ENCODE peak calls at places on chromosome 1, in seven cellular contexts. One of them, this sample, is unnamed.

GRCh38 chr1:42176902-42177519 is 12.5 kb upstream of the GUCA2A start:
- DNase-seq in cardiac septum: no peak
- DNase-seq in non-pigmented ciliary epithelial cell: no peak
- DNase-seq in substantia nigra: no peak
- DNase-seq in stimulated activated CD4-positive, alpha-beta T cell treated with anti-CD3 and anti-CD28 coated beads, Interleukin-1b, Interleukin-23, amount 100 ng/mL, for 24 hours: no peak
- DNase-seq in central memory CD8-positive, alpha-beta T cell: no peak
- DNase-seq in HAP-1: peak
- DNase-seq in this sample: peak

GRCh38 chr1:15951341-15952153 is 24.4 kb downstream of the ZBTB17 start:
- DNase-seq in HAP-1: no peak
- DNase-seq in stimulated activated CD4-positive, alpha-beta T cell treated with anti-CD3 and anti-CD28 coated beads, Interleukin-1b, Interleukin-23, amount 100 ng/mL, for 24 hours: no peak
- DNase-seq in substantia nigra: no peak
- DNase-seq in non-pigmented ciliary epithelial cell: no peak
- DNase-seq in central memory CD8-positive, alpha-beta T cell: no peak
- DNase-seq in cardiac septum: peak
- DNase-seq in this sample: no peak

GRCh38 chr1:147890177-147890790 is 12.3 kb upstream of the GJA8 start:
- DNase-seq in cardiac septum: peak
- DNase-seq in substantia nigra: peak
- DNase-seq in non-pigmented ciliary epithelial cell: no peak
- DNase-seq in central memory CD8-positive, alpha-beta T cell: no peak
- DNase-seq in stimulated activated CD4-positive, alpha-beta T cell treated with anti-CD3 and anti-CD28 coated beads, Interleukin-1b, Interleukin-23, amount 100 ng/mL, for 24 hours: peak
- DNase-seq in HAP-1: peak
- DNase-seq in this sample: peak

GRCh38 chr1:53462769-53463501 is 3.7 kb downstream of the DMRTB1 start:
- DNase-seq in stimulated activated CD4-positive, alpha-beta T cell treated with anti-CD3 and anti-CD28 coated beads, Interleukin-1b, Interleukin-23, amount 100 ng/mL, for 24 hours: no peak
- DNase-seq in central memory CD8-positive, alpha-beta T cell: no peak
- DNase-seq in HAP-1: no peak
- DNase-seq in cardiac septum: no peak
- DNase-seq in substantia nigra: no peak
- DNase-seq in non-pigmented ciliary epithelial cell: no peak
- DNase-seq in this sample: no peak

GRCh38 chr1:17874231-17874630 is 119.1 kb downstream of the ACTL8 start:
- DNase-seq in HAP-1: no peak
- DNase-seq in non-pigmented ciliary epithelial cell: peak
- DNase-seq in stimulated activated CD4-positive, alpha-beta T cell treated with anti-CD3 and anti-CD28 coated beads, Interleukin-1b, Interleukin-23, amount 100 ng/mL, for 24 hours: no peak
- DNase-seq in cardiac septum: peak
- DNase-seq in substantia nigra: no peak
- DNase-seq in central memory CD8-positive, alpha-beta T cell: no peak
- DNase-seq in this sample: no peak

GRCh38 chr1:244353572-244354091 is 98.1 kb downstream of the ADSS2 start:
- DNase-seq in non-pigmented ciliary epithelial cell: peak
- DNase-seq in central memory CD8-positive, alpha-beta T cell: no peak
- DNase-seq in substantia nigra: peak
- DNase-seq in HAP-1: no peak
- DNase-seq in stimulated activated CD4-positive, alpha-beta T cell treated with anti-CD3 and anti-CD28 coated beads, Interleukin-1b, Interleukin-23, amount 100 ng/mL, for 24 hours: no peak
- DNase-seq in cardiac septum: no peak
- DNase-seq in this sample: peak

GRCh38 chr1:150995896-150996295 is 10.8 kb downstream of the MINDY1 start:
- DNase-seq in central memory CD8-positive, alpha-beta T cell: peak
- DNase-seq in substantia nigra: peak
- DNase-seq in non-pigmented ciliary epithelial cell: no peak
- DNase-seq in HAP-1: no peak
- DNase-seq in stimulated activated CD4-positive, alpha-beta T cell treated with anti-CD3 and anti-CD28 coated beads, Interleukin-1b, Interleukin-23, amount 100 ng/mL, for 24 hours: no peak
- DNase-seq in cardiac septum: no peak
- DNase-seq in this sample: no peak

GRCh38 chr1:29912413-29912812 is 676.1 kb downstream of the PTPRU start:
- DNase-seq in stimulated activated CD4-positive, alpha-beta T cell treated with anti-CD3 and anti-CD28 coated beads, Interleukin-1b, Interleukin-23, amount 100 ng/mL, for 24 hours: no peak
- DNase-seq in substantia nigra: no peak
- DNase-seq in HAP-1: no peak
- DNase-seq in cardiac septum: no peak
- DNase-seq in central memory CD8-positive, alpha-beta T cell: no peak
- DNase-seq in non-pigmented ciliary epithelial cell: peak
- DNase-seq in this sample: no peak

GRCh38 chr1:153932593-153933131 is 9.9 kb upstream of the GATAD2B start:
- DNase-seq in non-pigmented ciliary epithelial cell: no peak
- DNase-seq in HAP-1: no peak
- DNase-seq in cardiac septum: no peak
- DNase-seq in substantia nigra: no peak
- DNase-seq in stimulated activated CD4-positive, alpha-beta T cell treated with anti-CD3 and anti-CD28 coated beads, Interleukin-1b, Interleukin-23, amount 100 ng/mL, for 24 hours: no peak
- DNase-seq in central memory CD8-positive, alpha-beta T cell: no peak
- DNase-seq in this sample: no peak

GRCh38 chr1:234689236-234689635 is 79.3 kb upstream of the IRF2BP2 start:
- DNase-seq in HAP-1: no peak
- DNase-seq in stimulated activated CD4-positive, alpha-beta T cell treated with anti-CD3 and anti-CD28 coated beads, Interleukin-1b, Interleukin-23, amount 100 ng/mL, for 24 hours: no peak
- DNase-seq in substantia nigra: no peak
- DNase-seq in cardiac septum: no peak
- DNase-seq in central memory CD8-positive, alpha-beta T cell: no peak
- DNase-seq in non-pigmented ciliary epithelial cell: no peak
- DNase-seq in this sample: no peak

GRCh38 chr1:201126832-201127754 is at the start of gene ASCL5:
- DNase-seq in non-pigmented ciliary epithelial cell: no peak
- DNase-seq in cardiac septum: no peak
- DNase-seq in substantia nigra: no peak
- DNase-seq in stimulated activated CD4-positive, alpha-beta T cell treated with anti-CD3 and anti-CD28 coated beads, Interleukin-1b, Interleukin-23, amount 100 ng/mL, for 24 hours: no peak
- DNase-seq in HAP-1: no peak
- DNase-seq in central memory CD8-positive, alpha-beta T cell: no peak
- DNase-seq in this sample: no peak

GRCh38 chr1:200233393-200233792 is 176.4 kb downstream of the ZNF281 start:
- DNase-seq in substantia nigra: no peak
- DNase-seq in non-pigmented ciliary epithelial cell: no peak
- DNase-seq in HAP-1: no peak
- DNase-seq in central memory CD8-positive, alpha-beta T cell: no peak
- DNase-seq in cardiac septum: no peak
- DNase-seq in stimulated activated CD4-positive, alpha-beta T cell treated with anti-CD3 and anti-CD28 coated beads, Interleukin-1b, Interleukin-23, amount 100 ng/mL, for 24 hours: no peak
- DNase-seq in this sample: no peak

GRCh38 chr1:153626929-153627796 is at the start of gene S100A13:
- DNase-seq in cardiac septum: no peak
- DNase-seq in central memory CD8-positive, alpha-beta T cell: no peak
- DNase-seq in substantia nigra: peak
- DNase-seq in stimulated activated CD4-positive, alpha-beta T cell treated with anti-CD3 and anti-CD28 coated beads, Interleukin-1b, Interleukin-23, amount 100 ng/mL, for 24 hours: no peak
- DNase-seq in HAP-1: peak
- DNase-seq in non-pigmented ciliary epithelial cell: peak
- DNase-seq in this sample: peak

GRCh38 chr1:24450321-24450720 is 34.7 kb downstream of the NIPAL3 start:
- DNase-seq in cardiac septum: no peak
- DNase-seq in non-pigmented ciliary epithelial cell: no peak
- DNase-seq in substantia nigra: no peak
- DNase-seq in HAP-1: no peak
- DNase-seq in stimulated activated CD4-positive, alpha-beta T cell treated with anti-CD3 and anti-CD28 coated beads, Interleukin-1b, Interleukin-23, amount 100 ng/mL, for 24 hours: no peak
- DNase-seq in central memory CD8-positive, alpha-beta T cell: no peak
- DNase-seq in this sample: no peak

GRCh38 chr1:62904537-62904936 is 120.6 kb downstream of the ATG4C start:
- DNase-seq in substantia nigra: no peak
- DNase-seq in stimulated activated CD4-positive, alpha-beta T cell treated with anti-CD3 and anti-CD28 coated beads, Interleukin-1b, Interleukin-23, amount 100 ng/mL, for 24 hours: no peak
- DNase-seq in HAP-1: peak
- DNase-seq in cardiac septum: no peak
- DNase-seq in central memory CD8-positive, alpha-beta T cell: no peak
- DNase-seq in non-pigmented ciliary epithelial cell: no peak
- DNase-seq in this sample: no peak

GRCh38 chr1:154999651-155000474 is 2.7 kb upstream of the ZBTB7B start:
- DNase-seq in substantia nigra: no peak
- DNase-seq in non-pigmented ciliary epithelial cell: no peak
- DNase-seq in central memory CD8-positive, alpha-beta T cell: no peak
- DNase-seq in cardiac septum: no peak
- DNase-seq in HAP-1: peak
- DNase-seq in stimulated activated CD4-positive, alpha-beta T cell treated with anti-CD3 and anti-CD28 coated beads, Interleukin-1b, Interleukin-23, amount 100 ng/mL, for 24 hours: peak
- DNase-seq in this sample: no peak

This sample was measured in HEK293T.